ENCODE peak calls at places on chromosome 7, in four cellular contexts. Z is IMR-90, Y is esophagus squamous epithelium, A is AG04450. M is an unnamed sample.
A peak's percentile ranks its signal among the peaks of the same experiment; 100 is the strongest.

GRCh38 chr7:83708531-83708930 is 59.6 kb upstream of the SEMA3E start:
- DNase-seq in Z (no peak), Y (no peak), A (no peak), M (no peak)

GRCh38 chr7:116863168-116863670 is 832 bp downstream of the CAPZA2 start:
- DNase-seq in Z (peak; percentile 21), Y (no peak), A (no peak), M (peak; percentile 15)

GRCh38 chr7:71521506-71521905 is 389.6 kb downstream of the GALNT17 start:
- DNase-seq in Z (no peak), Y (no peak), A (no peak), M (no peak)

GRCh38 chr7:139909379-139910050 is 80.5 kb downstream of the TBXAS1 start:
- DNase-seq in Z (peak; percentile 77), Y (no peak), A (no peak), M (peak; percentile 66)

GRCh38 chr7:43647772-43648643 is 65.1 kb downstream of the STK17A start:
- DNase-seq in Z (peak; percentile 100), Y (no peak), A (peak; percentile 99), M (peak; percentile 94)

GRCh38 chr7:74371381-74372059 is 82.2 kb upstream of the GTF2IRD1 start:
- DNase-seq in Z (no peak), Y (no peak), A (no peak), M (no peak)

GRCh38 chr7:39069046-39069445 is 91.3 kb downstream of the POU6F2 start:
- DNase-seq in Z (no peak), Y (no peak), A (no peak), M (no peak)

GRCh38 chr7:121000091-121000983 is 11.8 kb downstream of the CPED1 start:
- DNase-seq in Z (peak; percentile 73), Y (no peak), A (no peak), M (peak; percentile 75)

GRCh38 chr7:27032843-27033242 is 63.0 kb downstream of the HOXA1 start:
- DNase-seq in Z (peak; percentile 13), Y (no peak), A (no peak), M (no peak)

GRCh38 chr7:150876817-150877526 is 24.7 kb downstream of the AOC1 start:
- DNase-seq in Z (peak; percentile 64), Y (no peak), A (peak; percentile 32), M (peak; percentile 64)

DNA sequence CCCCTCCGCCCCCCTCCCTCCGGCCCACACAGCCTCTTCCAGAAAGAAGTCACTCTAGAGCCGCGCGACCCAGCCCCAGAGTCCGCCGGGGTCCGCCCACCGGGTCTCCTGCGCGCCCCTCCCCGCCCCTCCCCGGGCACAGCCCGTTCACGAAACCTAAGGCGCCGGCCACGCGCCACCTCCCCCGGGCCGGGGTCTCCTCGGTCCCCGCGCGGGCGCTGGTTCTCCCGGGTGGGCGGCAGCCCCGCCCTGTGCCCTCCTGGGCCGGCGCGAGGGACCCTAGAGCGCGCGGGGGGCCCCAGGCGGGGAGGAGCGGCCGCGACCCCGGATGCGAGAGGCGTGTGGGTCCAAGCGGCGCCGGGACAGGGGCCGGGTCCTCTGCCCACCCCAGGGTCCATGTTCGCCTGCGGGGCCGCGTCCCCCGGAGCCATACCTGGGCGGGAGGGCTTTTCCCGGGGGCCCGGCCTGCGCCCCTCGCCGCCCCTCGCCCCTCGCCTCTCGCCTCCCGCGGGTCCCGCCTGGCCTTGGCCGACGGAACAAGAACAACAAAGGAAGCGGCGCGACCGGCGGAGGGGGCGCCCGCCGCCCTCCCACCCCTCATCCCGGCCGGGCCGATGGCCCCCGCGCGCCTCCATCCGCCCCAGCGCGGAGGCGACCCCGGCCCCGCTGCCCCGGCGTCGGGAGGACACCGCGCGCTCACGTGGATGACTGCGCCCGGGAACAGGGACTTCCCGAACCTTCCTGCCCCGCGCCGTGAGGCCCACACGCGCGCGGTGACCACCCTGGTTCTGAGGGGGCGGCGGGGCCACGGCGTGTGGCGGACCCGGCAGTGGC is 348.0 kb downstream of the DNAJB6 start:
- DNase-seq in Z (no peak), Y (no peak), A (no peak), M (no peak)
- H3K27me3 ChIP-seq in Z (peaks cover 28% of the 10 kb centered on the region), Y (peaks cover 41% of the 10 kb centered on the region), A (peaks cover 47% of the 10 kb centered on the region), M (peaks cover 54% of the 10 kb centered on the region)

GRCh38 chr7:45118292-45118691 is 6.8 kb upstream of the TBRG4 start:
- DNase-seq in Z (no peak), Y (no peak), A (no peak), M (no peak)

GRCh38 chr7:45117582-45117981 is 6.1 kb upstream of the TBRG4 start:
- DNase-seq in Z (no peak), Y (no peak), A (no peak), M (no peak)

GRCh38 chr7:45119550-45119949 is 8.1 kb upstream of the TBRG4 start:
- DNase-seq in Z (no peak), Y (no peak), A (no peak), M (no peak)

GRCh38 chr7:45116048-45116447 is 4.6 kb upstream of the TBRG4 start:
- DNase-seq in Z (no peak), Y (no peak), A (no peak), M (no peak)

DNA sequence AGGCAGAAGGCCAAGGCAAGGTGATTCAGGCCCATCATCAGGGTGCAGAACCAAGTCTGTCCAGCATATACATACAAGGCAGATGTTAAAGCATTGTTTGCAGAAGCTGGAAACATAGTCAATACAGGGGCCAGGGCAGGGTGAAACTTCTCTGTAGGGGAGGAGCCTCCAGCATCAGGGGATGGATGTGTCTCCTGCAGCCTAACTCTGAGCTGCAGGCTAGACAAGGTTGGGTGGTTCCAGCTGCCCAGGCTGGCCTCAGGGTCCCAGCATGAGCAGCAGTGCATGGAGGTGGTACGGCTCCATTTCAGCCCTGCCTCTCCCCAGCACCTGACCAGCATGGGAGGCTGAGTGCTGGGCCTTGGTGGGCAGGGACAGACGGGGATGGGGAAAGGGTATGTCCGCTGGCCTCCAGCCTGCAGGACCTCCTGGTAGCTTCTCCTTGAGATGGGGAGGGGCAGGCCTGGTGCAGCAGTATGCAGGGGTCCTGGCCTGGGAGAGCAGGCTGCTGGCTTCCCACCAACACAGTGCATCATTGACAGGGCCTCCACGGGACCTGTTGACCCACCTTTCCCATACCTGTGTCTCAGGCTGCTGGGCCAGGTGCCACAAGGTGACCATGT is 7.4 kb upstream of the TBRG4 start:
- DNase-seq in Z (no peak), Y (no peak), A (no peak), M (no peak)
- TF ChIP-seq CTCF in Z (no peak), Y (no peak), A (no peak), M (no peak)

DNA sequence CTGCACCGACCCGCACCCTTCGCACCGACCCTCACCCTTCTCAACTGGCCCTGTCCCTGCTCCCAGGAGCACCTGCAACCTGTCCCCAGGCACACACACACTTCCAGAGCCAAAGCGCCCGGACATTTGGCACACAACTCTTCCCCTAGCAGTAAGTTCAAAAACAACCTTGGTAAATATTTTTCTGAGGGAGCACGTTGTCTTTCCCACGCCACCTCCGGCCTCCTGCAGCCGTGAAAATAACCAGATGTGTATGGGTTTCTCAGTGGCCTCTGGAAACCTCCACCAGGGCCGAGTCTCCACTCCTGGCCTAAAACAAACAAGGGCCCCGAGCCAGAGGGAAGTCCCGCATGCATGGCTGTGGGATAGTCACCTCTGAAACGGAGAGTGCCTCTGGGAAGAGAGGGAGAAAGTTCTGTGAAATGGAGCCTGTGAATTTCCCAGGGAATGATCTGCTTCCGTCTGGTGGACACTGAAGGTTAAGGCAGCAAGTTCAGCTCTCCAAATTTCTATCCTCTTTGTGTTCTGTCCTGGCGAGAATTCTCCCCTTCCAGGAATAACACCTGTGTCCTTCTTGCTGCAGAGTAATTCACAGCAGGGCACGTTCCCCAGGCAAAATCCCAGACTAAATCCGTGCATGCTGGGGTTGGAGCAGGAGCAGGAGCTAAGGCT is 15.8 kb downstream of the PODXL start:
- DNase-seq in Z (no peak), Y (no peak), A (no peak), M (no peak)
- H3K27ac ChIP-seq in Z (no peak overlapping the region), Y (no peak overlapping the region), A (no peak overlapping the region), M (no peak overlapping the region)

DNA sequence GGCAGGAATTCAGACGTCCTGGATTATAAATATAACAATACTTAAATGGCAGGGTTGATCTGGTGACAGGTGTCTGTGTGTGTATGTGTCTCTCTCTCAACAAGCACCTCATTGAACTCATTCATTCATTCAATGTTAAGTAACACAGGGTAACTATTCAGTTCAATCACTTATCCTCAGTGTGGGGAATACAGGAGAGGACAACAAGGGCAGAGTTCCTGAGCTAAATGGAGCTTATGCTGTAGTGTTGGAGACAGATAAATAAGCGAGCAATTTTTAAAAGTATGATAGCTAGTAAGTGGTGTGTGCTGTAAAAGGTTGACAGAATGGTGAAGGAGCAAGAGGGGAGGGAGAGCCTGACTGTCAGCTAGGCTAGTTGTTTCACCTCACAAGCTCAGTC is 178.4 kb downstream of the DGKI start:
- DNase-seq in Z (no peak), Y (no peak), A (no peak), M (no peak)
- H3K27me3 ChIP-seq in Z (no peaks in the 10 kb centered on the region), Y (no peaks in the 10 kb centered on the region), A (no peaks in the 10 kb centered on the region), M (no peaks in the 10 kb centered on the region)

GRCh38 chr7:32070406-32071360 is at the start of gene PDE1C:
- DNase-seq in Z (peak; percentile 19), Y (no peak), A (no peak), M (no peak)

GRCh38 chr7:32071466-32072091 is 1.4 kb upstream of the PDE1C start:
- DNase-seq in Z (no peak), Y (no peak), A (no peak), M (no peak)

GRCh38 chr7:32070051-32070405 is 179 bp downstream of the PDE1C start:
- DNase-seq in Z (no peak), Y (no peak), A (no peak), M (no peak)

GRCh38 chr7:32073533-32073932 is 3.3 kb upstream of the PDE1C start:
- DNase-seq in Z (no peak), Y (no peak), A (no peak), M (no peak)

DNA sequence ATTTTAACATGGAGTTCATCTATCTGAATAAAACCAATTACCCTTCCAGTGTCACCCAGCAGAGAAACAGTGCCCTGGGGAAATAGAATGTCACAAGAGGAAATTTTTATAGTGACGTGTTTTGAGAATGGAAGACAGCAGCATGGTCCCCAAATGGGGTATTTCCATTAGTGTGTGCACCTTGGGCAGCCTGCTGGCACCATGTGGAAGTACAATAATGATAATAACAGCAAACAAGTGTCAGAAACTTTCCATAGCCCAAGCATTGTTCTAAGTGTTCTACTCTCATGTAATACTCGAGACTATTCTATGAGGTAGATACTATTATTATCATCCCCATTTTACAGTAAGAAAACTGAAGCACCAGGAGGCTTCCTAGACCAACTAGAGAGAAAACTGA is 2.2 kb upstream of the PDE1C start:
- DNase-seq in Z (no peak), Y (no peak), A (no peak), M (no peak)
- TF ChIP-seq CTCF in Z (peak; percentile 21), Y (no peak), A (no peak), M (peak; percentile 46)

GRCh38 chr7:99359465-99360154 is 14.9 kb upstream of the ARPC1B start:
- DNase-seq in Z (no peak), Y (no peak), A (no peak), M (no peak)
- H3K27ac ChIP-seq in Z (no peak overlapping the region), Y (no peak overlapping the region), A (no peak overlapping the region), M (no peak overlapping the region)